ENCODE peak calls at places on chromosome 11, in ten cellular contexts. One of them, this sample, is unnamed.

GRCh38 chr11:130454495-130455262 is 6.2 kb downstream of the ADAMTS15 start:
- DNase-seq in cardiac fibroblast: peak; percentile 55
- DNase-seq in heart right ventricle: no peak
- DNase-seq in K562: no peak
- DNase-seq in IMR-90: peak; percentile 76
- DNase-seq in colonic mucosa: no peak
- DNase-seq in AG10803: no peak
- DNase-seq in cardiac muscle cell: peak; percentile 34
- DNase-seq in BJ: no peak
- DNase-seq in PC-3: no peak
- DNase-seq in this sample: no peak

GRCh38 chr11:120536091-120536796 is 24.7 kb downstream of the GRIK4 start:
- DNase-seq in cardiac fibroblast: no peak
- DNase-seq in heart right ventricle: no peak
- DNase-seq in K562: no peak
- DNase-seq in IMR-90: no peak
- DNase-seq in colonic mucosa: no peak
- DNase-seq in AG10803: no peak
- DNase-seq in cardiac muscle cell: no peak
- DNase-seq in BJ: no peak
- DNase-seq in PC-3: no peak
- DNase-seq in this sample: no peak

GRCh38 chr11:43925932-43926505 is 16.4 kb upstream of the C11orf96 start:
- DNase-seq in cardiac fibroblast: no peak
- DNase-seq in heart right ventricle: no peak
- DNase-seq in K562: no peak
- DNase-seq in IMR-90: no peak
- DNase-seq in colonic mucosa: no peak
- DNase-seq in AG10803: no peak
- DNase-seq in cardiac muscle cell: no peak
- DNase-seq in BJ: no peak
- DNase-seq in PC-3: no peak
- DNase-seq in this sample: no peak

GRCh38 chr11:16239130-16240105 is 116.9 kb downstream of the SOX6 start:
- DNase-seq in cardiac fibroblast: no peak
- DNase-seq in heart right ventricle: no peak
- DNase-seq in K562: no peak
- DNase-seq in IMR-90: peak; percentile 48
- DNase-seq in colonic mucosa: no peak
- DNase-seq in AG10803: no peak
- DNase-seq in cardiac muscle cell: no peak
- DNase-seq in BJ: no peak
- DNase-seq in PC-3: no peak
- DNase-seq in this sample: no peak

GRCh38 chr11:106309070-106309684 is 231.7 kb downstream of the AASDHPPT start:
- DNase-seq in cardiac fibroblast: no peak
- DNase-seq in heart right ventricle: no peak
- DNase-seq in K562: no peak
- DNase-seq in IMR-90: no peak
- DNase-seq in colonic mucosa: no peak
- DNase-seq in AG10803: no peak
- DNase-seq in cardiac muscle cell: peak; percentile 37
- DNase-seq in BJ: no peak
- DNase-seq in PC-3: no peak
- DNase-seq in this sample: no peak

GRCh38 chr11:78840190-78840589 is 265.5 kb upstream of the NARS2 start:
- DNase-seq in cardiac fibroblast: peak; percentile 11
- DNase-seq in heart right ventricle: no peak
- DNase-seq in K562: no peak
- DNase-seq in IMR-90: peak; percentile 91
- DNase-seq in colonic mucosa: no peak
- DNase-seq in AG10803: peak; percentile 90
- DNase-seq in cardiac muscle cell: peak; percentile 76
- DNase-seq in BJ: peak; percentile 77
- DNase-seq in PC-3: no peak
- DNase-seq in this sample: no peak

GRCh38 chr11:61828629-61829407 is 718 bp downstream of the FADS2 start:
- DNase-seq in cardiac fibroblast: peak; percentile 34
- DNase-seq in heart right ventricle: peak; percentile 56
- DNase-seq in K562: no peak
- DNase-seq in IMR-90: no peak
- DNase-seq in colonic mucosa: peak; percentile 30
- DNase-seq in AG10803: peak; percentile 24
- DNase-seq in cardiac muscle cell: peak; percentile 48
- DNase-seq in BJ: no peak
- DNase-seq in PC-3: peak; percentile 33
- DNase-seq in this sample: peak; percentile 62

GRCh38 chr11:121547574-121547973 is 94.8 kb upstream of the SORL1-AS1 start:
- DNase-seq in cardiac fibroblast: no peak
- DNase-seq in heart right ventricle: no peak
- DNase-seq in K562: no peak
- DNase-seq in IMR-90: no peak
- DNase-seq in colonic mucosa: peak; percentile 20
- DNase-seq in AG10803: no peak
- DNase-seq in cardiac muscle cell: no peak
- DNase-seq in BJ: no peak
- DNase-seq in PC-3: no peak
- DNase-seq in this sample: no peak

GRCh38 chr11:100434821-100435641 is 252.1 kb upstream of the ARHGAP42 start:
- DNase-seq in cardiac fibroblast: no peak
- DNase-seq in heart right ventricle: no peak
- DNase-seq in K562: no peak
- DNase-seq in IMR-90: no peak
- DNase-seq in colonic mucosa: no peak
- DNase-seq in AG10803: no peak
- DNase-seq in cardiac muscle cell: no peak
- DNase-seq in BJ: no peak
- DNase-seq in PC-3: peak; percentile 39
- DNase-seq in this sample: no peak

GRCh38 chr11:104968856-104969776 is 742 bp upstream of the CASP4 start:
- DNase-seq in cardiac fibroblast: peak; percentile 64
- DNase-seq in heart right ventricle: peak; percentile 32
- DNase-seq in K562: no peak
- DNase-seq in IMR-90: peak; percentile 34
- DNase-seq in colonic mucosa: peak; percentile 31
- DNase-seq in AG10803: peak; percentile 48
- DNase-seq in cardiac muscle cell: peak; percentile 67
- DNase-seq in BJ: no peak
- DNase-seq in PC-3: peak; percentile 18
- DNase-seq in this sample: peak; percentile 25

GRCh38 chr11:63939351-63939920 is 634 bp downstream of the NAA40 start:
- DNase-seq in cardiac fibroblast: peak; percentile 24
- DNase-seq in heart right ventricle: no peak
- DNase-seq in K562: no peak
- DNase-seq in IMR-90: no peak
- DNase-seq in colonic mucosa: peak; percentile 46
- DNase-seq in AG10803: no peak
- DNase-seq in cardiac muscle cell: peak; percentile 51
- DNase-seq in BJ: no peak
- DNase-seq in PC-3: peak; percentile 37
- DNase-seq in this sample: no peak

GRCh38 chr11:46604796-46605195 is 11.0 kb upstream of the AMBRA1 start:
- DNase-seq in cardiac fibroblast: no peak
- DNase-seq in heart right ventricle: no peak
- DNase-seq in K562: no peak
- DNase-seq in IMR-90: no peak
- DNase-seq in colonic mucosa: no peak
- DNase-seq in AG10803: no peak
- DNase-seq in cardiac muscle cell: no peak
- DNase-seq in BJ: no peak
- DNase-seq in PC-3: no peak
- DNase-seq in this sample: no peak

GRCh38 chr11:103699216-103699615 is 337.2 kb upstream of the DDI1 start:
- DNase-seq in cardiac fibroblast: no peak
- DNase-seq in heart right ventricle: no peak
- DNase-seq in K562: no peak
- DNase-seq in IMR-90: no peak
- DNase-seq in colonic mucosa: no peak
- DNase-seq in AG10803: peak; percentile 87
- DNase-seq in cardiac muscle cell: peak; percentile 19
- DNase-seq in BJ: no peak
- DNase-seq in PC-3: peak; percentile 11
- DNase-seq in this sample: no peak

GRCh38 chr11:133388975-133389568 is 143.2 kb downstream of the OPCML start:
- DNase-seq in cardiac fibroblast: no peak
- DNase-seq in heart right ventricle: no peak
- DNase-seq in K562: no peak
- DNase-seq in IMR-90: no peak
- DNase-seq in colonic mucosa: no peak
- DNase-seq in AG10803: no peak
- DNase-seq in cardiac muscle cell: no peak
- DNase-seq in BJ: no peak
- DNase-seq in PC-3: no peak
- DNase-seq in this sample: no peak

GRCh38 chr11:75270896-75271415 is 30.4 kb downstream of the TPBGL start:
- DNase-seq in cardiac fibroblast: peak; percentile 36
- DNase-seq in heart right ventricle: no peak
- DNase-seq in K562: no peak
- DNase-seq in IMR-90: peak; percentile 27
- DNase-seq in colonic mucosa: no peak
- DNase-seq in AG10803: peak; percentile 36
- DNase-seq in cardiac muscle cell: no peak
- DNase-seq in BJ: no peak
- DNase-seq in PC-3: peak; percentile 63
- DNase-seq in this sample: peak; percentile 3

GRCh38 chr11:9039194-9039593 is 35.4 kb upstream of the NRIP3 start:
- DNase-seq in cardiac fibroblast: peak; percentile 46
- DNase-seq in heart right ventricle: no peak
- DNase-seq in K562: no peak
- DNase-seq in IMR-90: peak; percentile 3
- DNase-seq in colonic mucosa: no peak
- DNase-seq in AG10803: no peak
- DNase-seq in cardiac muscle cell: peak; percentile 41
- DNase-seq in BJ: no peak
- DNase-seq in PC-3: peak; percentile 75
- DNase-seq in this sample: no peak

GRCh38 chr11:2975594-2975993 is 16.5 kb downstream of the NAP1L4 start:
- DNase-seq in cardiac fibroblast: peak; percentile 54
- DNase-seq in heart right ventricle: peak; percentile 20
- DNase-seq in K562: peak; percentile 37
- DNase-seq in IMR-90: peak; percentile 37
- DNase-seq in colonic mucosa: no peak
- DNase-seq in AG10803: peak; percentile 32
- DNase-seq in cardiac muscle cell: peak; percentile 44
- DNase-seq in BJ: no peak
- DNase-seq in PC-3: peak; percentile 44
- DNase-seq in this sample: no peak

GRCh38 chr11:117818036-117818858 is 6.3 kb downstream of the FXYD2 start:
- DNase-seq in cardiac fibroblast: peak; percentile 66
- DNase-seq in heart right ventricle: no peak
- DNase-seq in K562: peak; percentile 20
- DNase-seq in IMR-90: peak; percentile 56
- DNase-seq in colonic mucosa: no peak
- DNase-seq in AG10803: no peak
- DNase-seq in cardiac muscle cell: no peak
- DNase-seq in BJ: no peak
- DNase-seq in PC-3: peak; percentile 48
- DNase-seq in this sample: no peak
- TF ChIP-seq CTCF in cardiac fibroblast: no peak
- TF ChIP-seq CTCF in heart right ventricle: peak; percentile 5
- TF ChIP-seq CTCF in K562: peak; percentile 5
- TF ChIP-seq CTCF in IMR-90: no peak
- TF ChIP-seq CTCF in colonic mucosa: no peak
- TF ChIP-seq CTCF in AG10803: no peak
- TF ChIP-seq CTCF in cardiac muscle cell: no peak
- TF ChIP-seq CTCF in BJ: no peak
- TF ChIP-seq CTCF in PC-3: peak; percentile 22
- TF ChIP-seq CTCF in this sample: peak; percentile 25

GRCh38 chr11:70327717-70328116 is 57.2 kb downstream of the PPFIA1 start:
- DNase-seq in cardiac fibroblast: no peak
- DNase-seq in heart right ventricle: no peak
- DNase-seq in K562: no peak
- DNase-seq in IMR-90: no peak
- DNase-seq in colonic mucosa: no peak
- DNase-seq in AG10803: no peak
- DNase-seq in cardiac muscle cell: no peak
- DNase-seq in BJ: no peak
- DNase-seq in PC-3: no peak
- DNase-seq in this sample: no peak
- TF ChIP-seq CTCF in cardiac fibroblast: no peak
- TF ChIP-seq CTCF in heart right ventricle: no peak
- TF ChIP-seq CTCF in K562: no peak
- TF ChIP-seq CTCF in IMR-90: no peak
- TF ChIP-seq CTCF in colonic mucosa: no peak
- TF ChIP-seq CTCF in AG10803: no peak
- TF ChIP-seq CTCF in cardiac muscle cell: no peak
- TF ChIP-seq CTCF in BJ: no peak
- TF ChIP-seq CTCF in PC-3: no peak
- TF ChIP-seq CTCF in this sample: no peak

GRCh38 chr11:69711824-69712801 is 8.3 kb upstream of the FGF19 start:
- DNase-seq in cardiac fibroblast: no peak
- DNase-seq in heart right ventricle: no peak
- DNase-seq in K562: no peak
- DNase-seq in IMR-90: no peak
- DNase-seq in colonic mucosa: no peak
- DNase-seq in AG10803: no peak
- DNase-seq in cardiac muscle cell: no peak
- DNase-seq in BJ: no peak
- DNase-seq in PC-3: no peak
- DNase-seq in this sample: no peak

GRCh38 chr11:69705246-69705856 is 1.5 kb upstream of the FGF19 start:
- DNase-seq in cardiac fibroblast: no peak
- DNase-seq in heart right ventricle: no peak
- DNase-seq in K562: no peak
- DNase-seq in IMR-90: no peak
- DNase-seq in colonic mucosa: no peak
- DNase-seq in AG10803: no peak
- DNase-seq in cardiac muscle cell: no peak
- DNase-seq in BJ: no peak
- DNase-seq in PC-3: no peak
- DNase-seq in this sample: no peak

GRCh38 chr11:69705901-69706787 is 2.3 kb upstream of the FGF19 start:
- DNase-seq in cardiac fibroblast: no peak
- DNase-seq in heart right ventricle: no peak
- DNase-seq in K562: no peak
- DNase-seq in IMR-90: no peak
- DNase-seq in colonic mucosa: peak; percentile 66
- DNase-seq in AG10803: no peak
- DNase-seq in cardiac muscle cell: no peak
- DNase-seq in BJ: no peak
- DNase-seq in PC-3: no peak
- DNase-seq in this sample: no peak

GRCh38 chr11:69707156-69707555 is 3.3 kb upstream of the FGF19 start:
- DNase-seq in cardiac fibroblast: no peak
- DNase-seq in heart right ventricle: no peak
- DNase-seq in K562: peak; percentile 37
- DNase-seq in IMR-90: no peak
- DNase-seq in colonic mucosa: peak; percentile 55
- DNase-seq in AG10803: no peak
- DNase-seq in cardiac muscle cell: no peak
- DNase-seq in BJ: no peak
- DNase-seq in PC-3: no peak
- DNase-seq in this sample: no peak

GRCh38 chr11:69708731-69709401 is 5.0 kb upstream of the FGF19 start:
- DNase-seq in cardiac fibroblast: no peak
- DNase-seq in heart right ventricle: no peak
- DNase-seq in K562: no peak
- DNase-seq in IMR-90: no peak
- DNase-seq in colonic mucosa: no peak
- DNase-seq in AG10803: no peak
- DNase-seq in cardiac muscle cell: no peak
- DNase-seq in BJ: no peak
- DNase-seq in PC-3: no peak
- DNase-seq in this sample: no peak
- TF ChIP-seq CTCF in cardiac fibroblast: no peak
- TF ChIP-seq CTCF in heart right ventricle: no peak
- TF ChIP-seq CTCF in K562: no peak
- TF ChIP-seq CTCF in IMR-90: no peak
- TF ChIP-seq CTCF in colonic mucosa: no peak
- TF ChIP-seq CTCF in AG10803: no peak
- TF ChIP-seq CTCF in cardiac muscle cell: no peak
- TF ChIP-seq CTCF in BJ: no peak
- TF ChIP-seq CTCF in PC-3: no peak
- TF ChIP-seq CTCF in this sample: no peak

GRCh38 chr11:68950268-68950667 is 30.5 kb downstream of the MRGPRD start:
- DNase-seq in cardiac fibroblast: peak; percentile 30
- DNase-seq in heart right ventricle: no peak
- DNase-seq in K562: peak; percentile 61
- DNase-seq in IMR-90: no peak
- DNase-seq in colonic mucosa: no peak
- DNase-seq in AG10803: no peak
- DNase-seq in cardiac muscle cell: peak; percentile 27
- DNase-seq in BJ: no peak
- DNase-seq in PC-3: peak; percentile 53
- DNase-seq in this sample: no peak
- TF ChIP-seq CTCF in cardiac fibroblast: peak; percentile 57
- TF ChIP-seq CTCF in heart right ventricle: no peak
- TF ChIP-seq CTCF in K562: peak; percentile 59
- TF ChIP-seq CTCF in IMR-90: peak; percentile 26
- TF ChIP-seq CTCF in colonic mucosa: no peak
- TF ChIP-seq CTCF in AG10803: peak; percentile 52
- TF ChIP-seq CTCF in cardiac muscle cell: peak; percentile 35
- TF ChIP-seq CTCF in BJ: peak; percentile 52
- TF ChIP-seq CTCF in PC-3: peak; percentile 64
- TF ChIP-seq CTCF in this sample: peak; percentile 23